ENCODE peak calls at places on chromosomes 1 and 21, in nine cellular contexts. P is tibial nerve, G is adrenal gland, W is heart right ventricle, F is lower lobe of right lung, Z is hepatocyte, T is prostate gland, O is A549, A is neuronal stem cell. H is an unnamed sample. For H3K9me3, the result is how much of the 10 kb centered on the place peaks cover.

GRCh38 chr1:11721301-11721700 is 14.6 kb upstream of the AGTRAP start:
- DNase-seq in P (no peak), G (no peak), W (no peak), F (no peak), Z (no peak), T (no peak), O (no peak), A (no peak), H (no peak)

GRCh38 chr1:47679826-47680225 is 242.0 kb downstream of the FOXD2 start:
- DNase-seq in P (no peak), G (no peak), W (no peak), F (no peak), Z (no peak), T (no peak), O (no peak), A (no peak), H (no peak)

GRCh38 chr1:74571493-74571800 is 59.0 kb upstream of the LRRC53 start:
- DNase-seq in P (no peak), G (no peak), W (no peak), F (no peak), Z (no peak), T (no peak), O (no peak), A (no peak), H (no peak)

GRCh38 chr21:46124083-46124925 is 26.4 kb downstream of the COL6A2 start:
- DNase-seq in P (no peak), G (no peak), W (peak), F (no peak), Z (no peak), T (no peak), O (no peak), A (no peak), H (no peak)

GRCh38 chr21:37005548-37006242 is 807 bp upstream of the RIPPLY3 start:
- DNase-seq in P (no peak), G (no peak), W (no peak), F (no peak), Z (no peak), T (no peak), O (no peak), A (no peak), H (no peak)

GRCh38 chr21:16424331-16424749 is 694.6 kb downstream of the USP25 start:
- DNase-seq in P (no peak), G (no peak), W (no peak), F (no peak), Z (no peak), T (no peak), O (no peak), A (no peak), H (no peak)

GRCh38 chr21:45091540-45092322 is 17.4 kb downstream of the ADARB1 start:
- DNase-seq in P (no peak), G (no peak), W (no peak), F (no peak), Z (no peak), T (no peak), O (no peak), A (no peak), H (no peak)

GRCh38 chr21:46515109-46515508 is 56.4 kb downstream of the DIP2A start:
- DNase-seq in P (peak), G (peak), W (peak), F (no peak), Z (no peak), T (peak), O (no peak), A (no peak), H (peak)

GRCh38 chr1:11765661-11766428 is 3.9 kb downstream of the C1orf167 start:
- DNase-seq in P (no peak), G (no peak), W (no peak), F (no peak), Z (peak), T (no peak), O (no peak), A (no peak), H (no peak)

GRCh38 chr1:109528296-109528695 is 11.4 kb upstream of the GPR61 start:
- DNase-seq in P (no peak), G (no peak), W (no peak), F (no peak), Z (no peak), T (no peak), O (no peak), A (no peak), H (no peak)

GRCh38 chr1:77797991-77798390 is 18.5 kb downstream of the MIGA1 start:
- DNase-seq in P (no peak), G (no peak), W (no peak), F (no peak), Z (no peak), T (no peak), O (no peak), A (no peak), H (no peak)

GRCh38 chr1:57800341-57800740 is 376.5 kb upstream of the DAB1 start:
- DNase-seq in P (no peak), G (no peak), W (no peak), F (no peak), Z (no peak), T (no peak), O (no peak), A (no peak), H (no peak)

GRCh38 chr1:33576821-33577599 is 104.6 kb downstream of the ZSCAN20 start:
- DNase-seq in P (no peak), G (no peak), W (no peak), F (no peak), Z (no peak), T (no peak), O (no peak), A (no peak), H (no peak)

GRCh38 chr1:38858833-38859560 is 575 bp downstream of the RRAGC start:
- DNase-seq in P (peak), G (peak), W (peak), F (peak), Z (peak), T (peak), O (peak), A (peak), H (peak)

DNA sequence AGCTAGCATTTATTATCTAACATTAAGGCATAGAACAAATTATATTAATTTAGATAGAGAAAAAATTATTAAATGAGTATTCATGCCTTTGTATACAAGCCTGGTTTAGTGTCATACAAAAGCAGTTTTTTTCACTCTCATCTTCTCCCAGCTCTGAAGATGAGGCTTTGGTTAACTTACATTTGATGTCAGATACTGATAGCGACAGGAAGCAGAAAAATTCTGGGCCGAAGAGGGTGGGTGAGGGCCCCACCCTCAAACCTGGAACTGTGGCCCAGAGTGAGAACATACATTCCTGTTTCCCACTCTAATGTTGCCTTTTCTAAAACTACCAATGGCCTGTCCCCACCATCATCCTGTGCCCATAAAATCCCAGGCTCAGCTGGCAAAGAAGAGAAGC is 15.0 kb downstream of the OR2T1 start:
- DNase-seq in P (no peak), G (no peak), W (no peak), F (no peak), Z (no peak), T (no peak), O (no peak), A (no peak), H (no peak)
- H3K9me3 ChIP-seq in P (under half), G (under half), W (under half), F (under half), Z (under half), T (under half), O (under half), A (under half), H (under half)

GRCh38 chr1:65980241-65980640 is 187.5 kb downstream of the PDE4B start:
- DNase-seq in P (no peak), G (no peak), W (no peak), F (no peak), Z (no peak), T (no peak), O (no peak), A (no peak), H (no peak)

GRCh38 chr1:65979645-65980044 is 186.9 kb downstream of the PDE4B start:
- DNase-seq in P (no peak), G (no peak), W (no peak), F (no peak), Z (no peak), T (no peak), O (no peak), A (no peak), H (no peak)

GRCh38 chr1:65971547-65971946 is 178.9 kb downstream of the PDE4B start:
- DNase-seq in P (no peak), G (no peak), W (no peak), F (no peak), Z (no peak), T (no peak), O (no peak), A (no peak), H (no peak)

GRCh38 chr1:65979145-65979544 is 186.4 kb downstream of the PDE4B start:
- DNase-seq in P (no peak), G (no peak), W (no peak), F (no peak), Z (peak), T (no peak), O (peak), A (no peak), H (no peak)

GRCh38 chr1:65975708-65976107 is 183.0 kb downstream of the PDE4B start:
- DNase-seq in P (no peak), G (no peak), W (no peak), F (no peak), Z (no peak), T (no peak), O (no peak), A (no peak), H (no peak)
- H3K9me3 ChIP-seq in P (under half), G (under half), W (under half), F (under half), Z (under half), T (under half), O (under half), A (under half), H (under half)

GRCh38 chr1:40469327-40469726 is 7.8 kb upstream of the ZFP69 start:
- DNase-seq in P (no peak), G (no peak), W (no peak), F (no peak), Z (no peak), T (no peak), O (no peak), A (no peak), H (no peak)
- H3K9me3 ChIP-seq in P (under half), G (under half), W (half or more), F (half or more), Z (under half), T (under half), O (half or more), A (under half), H (half or more)

GRCh38 chr1:152859696-152860095 is at the start of gene LCE7A:
- DNase-seq in P (no peak), G (no peak), W (no peak), F (no peak), Z (no peak), T (no peak), O (no peak), A (no peak), H (no peak)

GRCh38 chr1:152860129-152860528 is 333 bp downstream of the LCE7A start:
- DNase-seq in P (no peak), G (no peak), W (no peak), F (no peak), Z (no peak), T (no peak), O (no peak), A (no peak), H (no peak)

GRCh38 chr1:152866321-152866720 is 6.5 kb downstream of the LCE7A start:
- DNase-seq in P (no peak), G (no peak), W (no peak), F (no peak), Z (no peak), T (no peak), O (no peak), A (no peak), H (no peak)

GRCh38 chr1:152858062-152858461 is 1.7 kb upstream of the LCE7A start:
- DNase-seq in P (no peak), G (no peak), W (no peak), F (no peak), Z (no peak), T (no peak), O (no peak), A (no peak), H (no peak)

GRCh38 chr1:152861374-152861773 is 1.6 kb downstream of the LCE7A start:
- DNase-seq in P (no peak), G (no peak), W (no peak), F (no peak), Z (no peak), T (no peak), O (no peak), A (no peak), H (no peak)
- H3K9me3 ChIP-seq in P (under half), G (under half), W (under half), F (under half), Z (under half), T (under half), O (under half), A (under half), H (under half)

GRCh38 chr1:2807036-2807435 is 5.5 kb upstream of the TTC34 start:
- DNase-seq in P (no peak), G (no peak), W (no peak), F (no peak), Z (no peak), T (no peak), O (no peak), A (no peak), H (no peak)

GRCh38 chr1:2804628-2805351 is 3.3 kb upstream of the TTC34 start:
- DNase-seq in P (no peak), G (no peak), W (no peak), F (peak), Z (no peak), T (no peak), O (no peak), A (no peak), H (no peak)

GRCh38 chr1:2803931-2804627 is 2.6 kb upstream of the TTC34 start:
- DNase-seq in P (no peak), G (no peak), W (no peak), F (peak), Z (no peak), T (no peak), O (no peak), A (no peak), H (no peak)

GRCh38 chr1:2807678-2808385 is 6.3 kb upstream of the TTC34 start:
- DNase-seq in P (no peak), G (no peak), W (no peak), F (no peak), Z (no peak), T (no peak), O (no peak), A (no peak), H (no peak)

GRCh38 chr1:2805801-2806430 is 4.4 kb upstream of the TTC34 start:
- DNase-seq in P (no peak), G (no peak), W (no peak), F (peak), Z (no peak), T (no peak), O (no peak), A (no peak), H (no peak)
- H3K9me3 ChIP-seq in P (under half), G (under half), W (under half), F (under half), Z (under half), T (under half), O (under half), A (under half), H (under half)

DNA sequence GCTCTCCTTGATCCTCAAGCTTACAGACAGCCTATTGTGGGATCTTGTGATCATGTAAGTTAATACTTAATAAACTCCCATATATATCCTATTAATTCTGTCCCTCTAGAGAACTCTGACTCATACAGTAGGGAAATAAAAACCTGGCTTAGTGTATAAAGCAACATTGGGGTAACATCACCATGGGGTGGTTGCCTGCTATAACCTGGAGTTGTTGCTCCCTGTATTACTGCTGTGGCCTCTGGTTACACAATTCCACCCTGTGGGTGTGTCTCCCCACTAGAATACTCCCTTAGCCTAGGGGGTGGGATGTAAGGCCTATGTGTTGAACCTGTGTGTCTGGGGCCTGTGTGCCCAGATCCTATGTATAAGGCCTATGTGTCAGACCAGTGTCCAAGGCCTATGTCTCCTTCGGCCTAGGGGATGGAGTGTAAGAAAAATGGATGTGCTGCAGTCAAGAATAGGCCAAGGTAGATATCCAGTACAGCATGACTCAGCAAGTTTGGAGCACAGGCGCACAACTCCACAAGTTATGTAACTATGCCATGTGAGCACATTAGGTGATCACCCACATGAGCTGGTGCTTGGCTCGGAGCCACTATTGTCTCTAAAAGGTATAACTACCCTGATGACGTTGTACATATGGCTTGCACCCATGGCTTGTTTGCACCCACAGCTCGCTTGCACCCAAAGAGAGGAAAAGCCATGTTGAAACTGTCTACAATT is 96.8 kb upstream of the C1orf21 start:
- DNase-seq in P (no peak), G (no peak), W (no peak), F (no peak), Z (no peak), T (no peak), O (no peak), A (peak), H (no peak)
- H3K9me3 ChIP-seq in P (under half), G (under half), W (under half), F (under half), Z (under half), T (under half), O (under half), A (under half), H (under half)

GRCh38 chr1:81034366-81034765 is 766.4 kb upstream of the ADGRL2 start:
- DNase-seq in P (no peak), G (no peak), W (no peak), F (no peak), Z (peak), T (no peak), O (no peak), A (no peak), H (no peak)
- H3K9me3 ChIP-seq in P (under half), G (under half), W (under half), F (under half), Z (under half), T (under half), O (under half), A (under half), H (under half)

DNA sequence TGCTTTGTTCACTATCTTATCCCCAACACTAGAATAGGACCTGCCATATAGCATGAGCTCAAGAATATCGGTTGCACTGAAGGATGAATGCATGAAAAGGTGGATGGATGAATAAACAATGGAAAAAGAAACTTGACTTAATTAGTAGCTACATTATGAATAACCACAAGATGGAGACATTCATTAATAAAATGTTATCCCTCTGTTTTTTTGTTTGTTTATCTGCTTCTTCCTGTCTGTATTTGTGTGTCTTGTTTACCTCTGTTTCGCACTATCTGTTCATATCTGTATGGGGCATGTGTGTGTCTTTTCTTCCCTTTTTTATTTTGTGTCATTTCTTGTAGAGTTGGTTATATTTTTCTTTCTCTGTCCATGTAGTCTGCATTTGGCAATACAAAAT is 1.1 kb upstream of the OR14I1 start:
- DNase-seq in P (no peak), G (no peak), W (no peak), F (no peak), Z (no peak), T (no peak), O (no peak), A (no peak), H (no peak)
- H3K9me3 ChIP-seq in P (under half), G (under half), W (under half), F (under half), Z (under half), T (under half), O (under half), A (under half), H (under half)

DNA sequence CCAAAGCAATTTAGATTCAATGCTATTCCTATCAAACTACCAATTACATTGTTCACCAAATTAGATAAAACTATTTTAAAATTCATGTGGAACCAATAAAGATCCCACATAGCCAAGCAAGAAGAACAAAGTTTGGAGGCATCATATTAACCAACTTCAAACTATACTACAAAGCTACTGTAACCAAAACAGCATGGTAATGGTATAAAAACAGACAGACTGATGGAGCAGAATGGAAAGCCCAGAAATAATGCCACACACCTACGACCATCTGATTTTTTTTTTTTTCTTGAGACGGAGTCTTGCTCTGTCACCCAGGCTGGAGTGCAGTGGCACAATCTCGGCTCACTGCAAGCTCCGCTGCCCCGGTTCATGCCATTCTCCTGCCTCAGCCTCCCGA is 7.1 kb downstream of the ZNF124 start:
- DNase-seq in P (no peak), G (no peak), W (no peak), F (no peak), Z (no peak), T (no peak), O (no peak), A (no peak), H (no peak)
- H3K9me3 ChIP-seq in P (under half), G (under half), W (half or more), F (half or more), Z (half or more), T (under half), O (half or more), A (under half), H (under half)

GRCh38 chr1:248111157-248111556 is 16.2 kb downstream of the OR2L13 start:
- DNase-seq in P (no peak), G (no peak), W (no peak), F (no peak), Z (no peak), T (no peak), O (no peak), A (no peak), H (no peak)
- H3K9me3 ChIP-seq in P (under half), G (under half), W (under half), F (under half), Z (under half), T (under half), O (under half), A (under half), H (under half)

H was measured in effector memory CD4-positive, alpha-beta T cell.